ENCODE peak calls at places on chromosomes 3 and 15, in four cellular contexts. Z, F, O and W are unnamed samples.

GRCh38 chr3:9098716-9099675 is 135.7 kb upstream of the RAD18 start:
- DNase-seq in Z (no peak), F (no peak), O (no peak), W (peak; percentile 18)

GRCh38 chr15:65979316-65979715 is 110.0 kb downstream of the RAB11A start:
- DNase-seq in Z (no peak), F (no peak), O (peak; percentile 47), W (no peak)

GRCh38 chr15:31487811-31488436 is 161.3 kb downstream of the KLF13 start:
- DNase-seq in Z (peak; percentile 67), F (no peak), O (no peak), W (no peak)

GRCh38 chr3:65402597-65402996 is 636.1 kb downstream of the MAGI1 start:
- DNase-seq in Z (peak; percentile 79), F (no peak), O (no peak), W (no peak)

GRCh38 chr3:43262194-43262593 is 24.1 kb upstream of the SNRK start:
- DNase-seq in Z (no peak), F (no peak), O (no peak), W (no peak)

GRCh38 chr3:50068134-50068533 is 20.6 kb upstream of the RBM5 start:
- DNase-seq in Z (no peak), F (no peak), O (no peak), W (no peak)

GRCh38 chr15:59657635-59658125 is 365 bp upstream of the GTF2A2 start:
- DNase-seq in Z (no peak), F (no peak), O (peak; percentile 88), W (peak; percentile 57)

GRCh38 chr15:36696191-36696590 is 116.8 kb downstream of the CDIN1 start:
- DNase-seq in Z (no peak), F (no peak), O (no peak), W (no peak)

GRCh38 chr15:75112278-75112847 is 89.0 kb downstream of the PPCDC start:
- DNase-seq in Z (no peak), F (no peak), O (no peak), W (no peak)

GRCh38 chr15:30941520-30941919 is 37.8 kb downstream of the FAN1 start:
- DNase-seq in Z (no peak), F (no peak), O (no peak), W (no peak)

GRCh38 chr3:119304201-119304713 is 10.1 kb downstream of the ARHGAP31 start:
- DNase-seq in Z (peak; percentile 53), F (no peak), O (no peak), W (no peak)

GRCh38 chr3:158801200-158801599 is 654 bp upstream of the MFSD1 start:
- DNase-seq in Z (no peak), F (no peak), O (no peak), W (no peak)

GRCh38 chr3:71495708-71496472 is 87.6 kb downstream of the FOXP1 start:
- DNase-seq in Z (peak; percentile 50), F (no peak), O (no peak), W (no peak)

GRCh38 chr15:26773917-26774316 is 1.1 kb upstream of the GABRB3 start:
- DNase-seq in Z (peak; percentile 8), F (no peak), O (no peak), W (no peak)

GRCh38 chr3:50617096-50617791 is at the start of gene MAPKAPK3:
- DNase-seq in Z (no peak), F (no peak), O (peak; percentile 92), W (peak; percentile 73)

GRCh38 chr3:186965141-186965879 is 35.0 kb downstream of the ST6GAL1 start:
- DNase-seq in Z (no peak), F (no peak), O (no peak), W (no peak)

GRCh38 chr3:53709256-53709655 is 137.0 kb downstream of the CHDH start:
- DNase-seq in Z (no peak), F (no peak), O (no peak), W (no peak)

GRCh38 chr3:127212231-127212630 is 19.3 kb downstream of the PRR23E start:
- DNase-seq in Z (no peak), F (no peak), O (no peak), W (no peak)

GRCh38 chr3:23159929-23160328 is 43.2 kb upstream of the UBE2E2 start:
- DNase-seq in Z (peak; percentile 67), F (no peak), O (no peak), W (no peak)